ENCODE peak calls at places on chromosomes 5 and 9, in four cellular contexts. V, W, J and I are unnamed samples.

GRCh38 chr9:73152445-73152844 is 780 bp downstream of the ANXA1 start:
- DNase-seq in J (no peak), V (no peak), W (no peak), I (no peak)

GRCh38 chr5:143636951-143637528 is 174.9 kb upstream of the HMHB1 start:
- DNase-seq in W (no peak), V (no peak), J (no peak), I (no peak)

GRCh38 chr5:57658009-57658408 is 175.4 kb upstream of the ACTBL2 start:
- DNase-seq in V (no peak), W (no peak), J (no peak), I (no peak)

GRCh38 chr9:2962471-2963172 is 118.7 kb upstream of the PUM3 start:
- DNase-seq in W (no peak), J (no peak), V (no peak), I (no peak)

GRCh38 chr5:143931986-143932385 is 120.0 kb downstream of the HMHB1 start:
- DNase-seq in J (no peak), W (no peak), V (no peak), I (no peak)

GRCh38 chr5:172417983-172418630 is 36.2 kb downstream of the SH3PXD2B start:
- DNase-seq in V (no peak), J (peak), W (no peak), I (peak)

GRCh38 chr5:120510098-120510634 is 46.1 kb downstream of the PRR16 start:
- DNase-seq in W (no peak), J (no peak), V (no peak), I (no peak)

GRCh38 chr9:73773896-73774295 is 622.2 kb downstream of the ANXA1 start:
- DNase-seq in W (no peak), J (no peak), V (no peak), I (no peak)

GRCh38 chr9:133907302-133907880 is 84.7 kb downstream of the VAV2 start:
- DNase-seq in V (no peak), J (no peak), W (no peak), I (no peak)

GRCh38 chr5:142753114-142753764 is 16.9 kb upstream of the ARHGAP26 start:
- DNase-seq in W (no peak), J (peak), V (no peak), I (peak)

GRCh38 chr5:115072266-115073056 is 97.2 kb downstream of the TRIM36 start:
- DNase-seq in W (no peak), J (no peak), V (no peak), I (no peak)